ENCODE peak calls at places on chromosomes 2 and 18, in four cellular contexts. F is naive thymus-derived CD4-positive, alpha-beta T cell; X is cardiac muscle cell; P is pancreas. B is an unnamed sample. For H3K9me3 and H3K4me1, the result is how much of the 10 kb centered on the place peaks cover.

GRCh38 chr2:137950238-137950637 is 14.0 kb upstream of the HNMT start:
- DNase-seq in P (no peak), F (no peak), X (no peak), B (no peak)

GRCh38 chr18:27685807-27686412 is 491.0 kb downstream of the CDH2 start:
- DNase-seq in F (no peak), X (peak), P (no peak), B (peak)

GRCh38 chr18:54192415-54192814 is 32.1 kb downstream of the MBD2 start:
- DNase-seq in X (no peak), P (no peak), F (no peak), B (no peak)

GRCh38 chr2:40721595-40721994 is 269.7 kb upstream of the SLC8A1 start:
- DNase-seq in X (no peak), P (no peak), F (no peak), B (peak)

GRCh38 chr2:34143149-34143548 is 544.0 kb upstream of the FAM98A start:
- DNase-seq in F (no peak), X (no peak), P (no peak), B (no peak)

GRCh38 chr2:133841905-133842304 is 273.6 kb upstream of the NCKAP5 start:
- DNase-seq in P (no peak), X (peak), F (no peak), B (peak)

GRCh38 chr2:41895334-41895664 is 152.5 kb upstream of the PKDCC start:
- DNase-seq in P (no peak), X (no peak), F (no peak), B (no peak)

GRCh38 chr2:189096769-189097447 is 82.7 kb downstream of the COL5A2 start:
- DNase-seq in F (no peak), X (peak), P (no peak), B (peak)

GRCh38 chr2:70767699-70768584 is at the start of gene ADD2:
- DNase-seq in X (peak), F (peak), P (peak), B (no peak)

GRCh38 chr2:222835823-222836151 is 25.0 kb upstream of the ACSL3 start:
- DNase-seq in X (no peak), P (no peak), F (no peak), B (no peak)

GRCh38 chr2:234715671-234716250 is 218.9 kb upstream of the ARL4C start:
- DNase-seq in P (no peak), X (no peak), F (no peak), B (no peak)

GRCh38 chr2:165877565-165878550 is 75.7 kb downstream of the TTC21B start:
- DNase-seq in F (no peak), P (no peak), X (peak), B (no peak)

GRCh38 chr18:25759111-25759510 is 331.3 kb downstream of the SS18 start:
- DNase-seq in F (no peak), X (no peak), P (no peak), B (no peak)

GRCh38 chr2:164967781-164968228 is 12.5 kb upstream of the SLC38A11 start:
- DNase-seq in F (no peak), X (peak), P (no peak), B (peak)

GRCh38 chr18:25786778-25787177 is 303.6 kb downstream of the SS18 start:
- DNase-seq in P (no peak), F (no peak), X (peak), B (peak)

GRCh38 chr2:142755191-142755590 is 122.3 kb upstream of the KYNU start:
- DNase-seq in X (no peak), P (no peak), F (no peak), B (no peak)

GRCh38 chr2:50606860-50607259 is 425.1 kb downstream of the NRXN1 start:
- DNase-seq in P (no peak), F (no peak), X (no peak), B (no peak)

GRCh38 chr2:75707901-75708300 is 2.8 kb downstream of the GCFC2 start:
- DNase-seq in F (no peak), P (no peak), X (no peak), B (no peak)

GRCh38 chr2:28234807-28235206 is 157.9 kb upstream of the FOSL2 start:
- DNase-seq in F (no peak), P (no peak), X (no peak), B (no peak)

GRCh38 chr2:159199751-159200465 is 86.6 kb downstream of the WDSUB1 start:
- DNase-seq in X (peak), P (no peak), F (no peak), B (no peak)

GRCh38 chr2:229601396-229601795 is 113.0 kb downstream of the DNER start:
- DNase-seq in F (no peak), P (no peak), X (no peak), B (no peak)

GRCh38 chr18:79949571-79950439 is 1.6 kb downstream of the SLC66A2 start:
- DNase-seq in P (no peak), X (no peak), F (peak), B (no peak)

GRCh38 chr2:144111443-144111842 is 408.5 kb downstream of the ZEB2 start:
- DNase-seq in X (peak), F (no peak), P (no peak), B (peak)

GRCh38 chr2:107091163-107091864 is 205.3 kb upstream of the ST6GAL2 start:
- DNase-seq in X (peak), P (no peak), F (no peak), B (no peak)

GRCh38 chr2:21303876-21304275 is 180.1 kb downstream of the TDRD15 start:
- DNase-seq in P (no peak), F (no peak), X (no peak), B (no peak)
- H3K9me3 ChIP-seq in P (under half), F (under half), X (under half), B (under half)

GRCh38 chr2:58918138-58918537 is 677.0 kb upstream of the FANCL start:
- DNase-seq in X (no peak), F (no peak), P (no peak), B (peak)
- H3K4me1 ChIP-seq in X (under half), F (under half), P (under half), B (half or more)

GRCh38 chr2:109232909-109233308 is 103.9 kb downstream of the SH3RF3 start:
- DNase-seq in X (no peak), F (no peak), P (no peak), B (no peak)

GRCh38 chr2:109231428-109231827 is 102.4 kb downstream of the SH3RF3 start:
- DNase-seq in P (no peak), X (no peak), F (no peak), B (no peak)

GRCh38 chr2:109234355-109234754 is 105.3 kb downstream of the SH3RF3 start:
- DNase-seq in F (no peak), X (no peak), P (no peak), B (no peak)

GRCh38 chr2:109230980-109231420 is 102.0 kb downstream of the SH3RF3 start:
- DNase-seq in P (no peak), X (no peak), F (no peak), B (no peak)

DNA sequence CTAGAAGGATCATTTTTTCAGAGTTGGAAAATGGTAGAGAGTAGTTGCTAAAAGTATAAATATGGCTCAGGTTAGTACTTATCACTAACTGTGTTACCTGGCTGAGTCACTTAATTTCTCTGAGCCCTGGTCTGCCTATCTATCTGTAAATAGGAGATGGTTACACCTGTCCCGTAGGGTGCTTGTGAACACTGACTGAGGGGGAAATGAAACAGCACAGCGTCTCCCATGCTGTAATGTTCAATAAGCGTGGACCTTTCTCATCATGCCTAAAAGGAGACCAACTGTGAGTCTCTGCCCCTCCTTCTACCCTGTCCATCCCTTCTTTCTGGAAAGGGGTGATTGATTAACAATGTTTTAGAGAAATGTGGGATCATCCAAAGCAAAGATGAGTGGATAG is 103.3 kb downstream of the SH3RF3 start:
- DNase-seq in F (no peak), P (no peak), X (no peak), B (no peak)
- H3K27ac ChIP-seq in F (no peak), P (no peak), X (no peak), B (no peak)

GRCh38 chr2:35582637-35583036 is 772.9 kb upstream of the CRIM1 start:
- DNase-seq in P (no peak), X (no peak), F (no peak), B (no peak)
- H3K9me3 ChIP-seq in P (under half), X (under half), F (under half), B (under half)

DNA sequence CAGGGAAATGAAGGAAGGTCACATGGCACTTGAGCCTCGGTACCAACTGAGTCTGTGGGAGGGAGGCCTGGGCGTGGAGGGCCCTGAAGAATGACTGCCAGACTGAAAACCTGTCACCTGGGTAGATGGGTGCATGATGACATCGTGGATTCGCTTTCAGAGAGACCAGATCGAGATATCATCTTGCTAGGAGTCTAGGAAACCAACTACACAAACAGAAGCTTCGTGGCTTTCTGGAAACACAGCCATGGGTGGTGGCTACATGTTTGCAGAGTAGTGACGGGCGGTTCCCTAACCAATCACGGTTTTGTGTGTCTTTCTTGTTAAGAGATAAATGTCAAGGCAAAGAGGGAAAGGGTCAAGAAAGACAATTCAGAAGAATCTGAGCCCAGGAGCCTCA is 155.0 kb downstream of the EIPR1 start:
- DNase-seq in P (no peak), X (no peak), F (peak), B (no peak)
- H3K4me1 ChIP-seq in P (under half), X (under half), F (under half), B (under half)

DNA sequence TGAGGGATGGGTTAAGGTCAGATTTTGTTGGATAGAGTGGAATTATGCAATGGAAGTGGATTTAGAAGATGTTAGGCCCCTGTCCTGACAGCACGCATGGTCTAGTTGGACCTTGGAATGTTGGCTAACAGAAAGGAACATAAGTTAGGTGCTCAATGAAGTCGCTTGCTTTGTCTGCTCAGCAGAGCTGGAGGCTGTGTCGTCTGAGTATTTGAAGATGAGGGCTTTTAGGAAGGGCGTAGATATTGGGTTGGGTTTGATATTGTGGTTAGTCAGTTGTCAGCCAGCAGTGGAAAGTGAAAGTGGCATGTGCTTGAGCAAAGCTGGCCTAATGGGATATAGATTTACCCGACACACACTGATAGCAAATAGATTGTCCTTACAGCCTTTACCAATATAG is 239.3 kb downstream of the PRKCE start:
- DNase-seq in P (no peak), F (no peak), X (no peak), B (no peak)
- H3K27ac ChIP-seq in P (no peak), F (peak), X (peak), B (no peak)

DNA sequence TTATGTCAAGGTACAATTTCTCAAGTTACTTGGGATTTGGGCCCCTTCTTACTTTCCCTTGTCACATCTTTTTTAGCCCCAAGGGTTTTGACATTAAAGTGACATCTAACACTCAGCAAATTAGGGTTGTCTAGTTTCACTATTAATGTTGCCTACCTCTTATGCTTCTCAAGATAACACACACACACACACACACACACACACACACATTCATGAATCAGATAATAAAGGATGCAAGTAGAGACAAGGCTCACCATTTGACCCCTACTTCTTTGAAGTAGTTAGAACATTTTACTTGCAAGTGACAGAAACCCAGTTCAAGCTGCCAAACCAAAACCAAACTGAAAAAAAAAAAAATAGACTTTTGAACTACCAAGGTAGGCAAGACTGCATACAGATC is 138.8 kb downstream of the TRIB2 start:
- DNase-seq in P (no peak), X (no peak), F (no peak), B (no peak)
- H3K9me3 ChIP-seq in P (under half), X (under half), F (under half), B (under half)

GRCh38 chr2:98467652-98468051 is 23.0 kb downstream of the INPP4A start:
- DNase-seq in F (no peak), X (no peak), P (no peak), B (no peak)
- H3K4me1 ChIP-seq in F (half or more), X (under half), P (under half), B (under half)

B was measured in SJSA1.